ENCODE peak calls at places on chromosome 19, in ten cellular contexts. Z, R, G, S, X, W, T, B, A and E are unnamed samples.

GRCh38 chr19:49812452-49812996 is 568 bp downstream of the FUZ start:
- DNase-seq in Z (no peak), R (no peak), G (no peak), S (no peak), X (no peak), W (no peak), T (no peak), B (no peak), A (no peak), E (no peak)

GRCh38 chr19:31232871-31233270 is 116.4 kb downstream of the TSHZ3 start:
- DNase-seq in Z (no peak), R (no peak), G (no peak), S (no peak), X (no peak), W (no peak), T (no peak), B (no peak), A (no peak), E (no peak)

GRCh38 chr19:19540707-19541515 is 2.8 kb downstream of the CILP2 start:
- DNase-seq in Z (peak; percentile 66), R (peak; percentile 48), G (no peak), S (peak; percentile 88), X (no peak), W (peak; percentile 93), T (peak; percentile 97), B (peak; percentile 68), A (no peak), E (peak; percentile 49)

GRCh38 chr19:46494115-46494935 is 1.3 kb downstream of the PNMA8B start:
- DNase-seq in Z (no peak), R (no peak), G (no peak), S (peak; percentile 73), X (no peak), W (no peak), T (no peak), B (no peak), A (no peak), E (no peak)

GRCh38 chr19:28920269-28921066 is 292.5 kb downstream of the UQCRFS1 start:
- DNase-seq in Z (no peak), R (no peak), G (no peak), S (peak; percentile 49), X (no peak), W (no peak), T (no peak), B (no peak), A (no peak), E (no peak)

GRCh38 chr19:48842744-48843162 is 6.5 kb upstream of the HSD17B14 start:
- DNase-seq in Z (peak; percentile 34), R (no peak), G (no peak), S (no peak), X (no peak), W (peak; percentile 46), T (peak; percentile 80), B (no peak), A (peak; percentile 62), E (peak; percentile 33)

GRCh38 chr19:43802216-43802951 is at the start of gene LYPD5:
- DNase-seq in Z (no peak), R (no peak), G (no peak), S (no peak), X (no peak), W (no peak), T (no peak), B (no peak), A (no peak), E (no peak)

GRCh38 chr19:45137179-45137761 is 23.5 kb downstream of the NKPD1 start:
- DNase-seq in Z (peak; percentile 55), R (no peak), G (no peak), S (peak; percentile 39), X (no peak), W (no peak), T (peak; percentile 63), B (no peak), A (no peak), E (no peak)

GRCh38 chr19:5003781-5004180 is 34.9 kb downstream of the KDM4B start:
- DNase-seq in Z (no peak), R (no peak), G (no peak), S (no peak), X (no peak), W (no peak), T (no peak), B (no peak), A (no peak), E (no peak)

GRCh38 chr19:5005096-5005495 is 36.2 kb downstream of the KDM4B start:
- DNase-seq in Z (no peak), R (no peak), G (no peak), S (no peak), X (no peak), W (no peak), T (no peak), B (no peak), A (no peak), E (no peak)

GRCh38 chr19:5002143-5002542 is 33.2 kb downstream of the KDM4B start:
- DNase-seq in Z (no peak), R (no peak), G (no peak), S (no peak), X (no peak), W (peak; percentile 16), T (no peak), B (no peak), A (no peak), E (no peak)

GRCh38 chr19:5000120-5000611 is 31.3 kb downstream of the KDM4B start:
- DNase-seq in Z (no peak), R (no peak), G (no peak), S (no peak), X (no peak), W (no peak), T (no peak), B (no peak), A (no peak), E (no peak)

GRCh38 chr19:5001547-5002131 is 32.7 kb downstream of the KDM4B start:
- DNase-seq in Z (no peak), R (no peak), G (no peak), S (no peak), X (no peak), W (peak; percentile 32), T (peak; percentile 69), B (no peak), A (peak; percentile 49), E (peak; percentile 47)
- H3K27ac ChIP-seq in Z (no peak overlapping the region), R (peak overlapping the region; percentile 66), G (peak overlapping the region; percentile 43), S (no peak overlapping the region), X (no peak overlapping the region), W (peak overlapping the region; percentile 64), T (peak overlapping the region; percentile 53), B (peak overlapping the region; percentile 61), A (no peak overlapping the region), E (no peak overlapping the region)

GRCh38 chr19:2244486-2244885 is 4.6 kb upstream of the AMH start:
- DNase-seq in Z (no peak), R (no peak), G (no peak), S (peak; percentile 77), X (no peak), W (no peak), T (peak; percentile 24), B (no peak), A (no peak), E (no peak)

GRCh38 chr19:2247433-2248101 is 1.6 kb upstream of the AMH start:
- DNase-seq in Z (no peak), R (no peak), G (no peak), S (peak; percentile 66), X (no peak), W (no peak), T (peak; percentile 30), B (no peak), A (no peak), E (no peak)

GRCh38 chr19:2245273-2245672 is 3.9 kb upstream of the AMH start:
- DNase-seq in Z (no peak), R (no peak), G (no peak), S (peak; percentile 79), X (no peak), W (no peak), T (no peak), B (no peak), A (no peak), E (no peak)

GRCh38 chr19:2246801-2247361 is 2.2 kb upstream of the AMH start:
- DNase-seq in Z (no peak), R (no peak), G (no peak), S (peak; percentile 85), X (no peak), W (no peak), T (peak; percentile 49), B (peak; percentile 50), A (no peak), E (no peak)

GRCh38 chr19:2246014-2246620 is 3.0 kb upstream of the AMH start:
- DNase-seq in Z (no peak), R (no peak), G (no peak), S (peak; percentile 69), X (no peak), W (no peak), T (no peak), B (no peak), A (no peak), E (no peak)
- TF ChIP-seq POLR2AphosphoS5 in Z (no peak), R (no peak), G (no peak), S (no peak), X (no peak), W (no peak), T (no peak), B (no peak), A (no peak), E (no peak)

GRCh38 chr19:18501832-18502231 is 20.0 kb downstream of the ELL start:
- DNase-seq in Z (peak; percentile 54), R (no peak), G (no peak), S (no peak), X (no peak), W (no peak), T (no peak), B (peak; percentile 74), A (no peak), E (peak; percentile 88)

GRCh38 chr19:18503337-18503970 is 18.4 kb downstream of the ELL start:
- DNase-seq in Z (no peak), R (no peak), G (no peak), S (no peak), X (no peak), W (no peak), T (no peak), B (no peak), A (no peak), E (no peak)

GRCh38 chr19:18501351-18501750 is 20.5 kb downstream of the ELL start:
- DNase-seq in Z (no peak), R (no peak), G (no peak), S (no peak), X (no peak), W (no peak), T (no peak), B (no peak), A (no peak), E (no peak)

GRCh38 chr19:18502633-18503294 is 19.1 kb downstream of the ELL start:
- DNase-seq in Z (peak; percentile 40), R (peak; percentile 36), G (no peak), S (peak; percentile 73), X (no peak), W (no peak), T (peak; percentile 70), B (no peak), A (no peak), E (no peak)

DNA sequence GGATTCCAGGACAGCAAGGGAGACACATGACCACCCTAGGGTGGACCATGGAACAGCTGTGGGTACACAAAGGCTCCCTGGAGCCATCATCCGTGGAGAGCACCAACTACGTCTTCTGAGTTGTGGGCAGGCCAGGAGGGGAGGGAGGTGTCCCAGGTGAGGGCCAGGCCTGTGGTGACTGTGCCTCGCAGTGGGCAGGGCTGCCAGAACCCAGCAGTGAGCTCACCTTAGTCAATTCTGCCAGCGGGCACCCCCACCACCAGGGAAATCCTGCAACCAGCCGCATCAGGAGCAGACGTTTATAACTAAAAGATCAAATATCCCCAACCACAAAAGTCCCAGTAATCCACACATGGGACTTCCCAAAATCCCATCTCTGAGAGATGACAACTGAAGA is 19.6 kb downstream of the ELL start:
- DNase-seq in Z (no peak), R (no peak), G (no peak), S (no peak), X (no peak), W (no peak), T (no peak), B (no peak), A (no peak), E (no peak)
- H3K27ac ChIP-seq in Z (peak overlapping the region; percentile 76), R (peak overlapping the region; percentile 67), G (peak overlapping the region; percentile 41), S (peak overlapping the region; percentile 78), X (no peak overlapping the region), W (no peak overlapping the region), T (no peak overlapping the region), B (peak overlapping the region; percentile 69), A (no peak overlapping the region), E (peak overlapping the region; percentile 71)

GRCh38 chr19:8148410-8149231 is 771 bp downstream of the FBN3 start:
- DNase-seq in Z (no peak), R (no peak), G (no peak), S (peak; percentile 84), X (no peak), W (peak; percentile 24), T (peak; percentile 62), B (no peak), A (no peak), E (no peak)
- TF ChIP-seq POLR2AphosphoS5 in Z (no peak), R (no peak), G (no peak), S (no peak), X (no peak), W (peak; percentile 53), T (no peak), B (no peak), A (no peak), E (no peak)